ENCODE peak calls at places on chromosomes 7 and 10, in nine cellular contexts. V is esophagus muscularis mucosa, M is dorsolateral prefrontal cortex, Z is Peyer's patch, A is stomach, U is OCI-LY7, T is neural crest cell, I is endodermal cell, B is HepG2. S is an unnamed sample.

GRCh38 chr10:70890917-70891431 is 2.6 kb upstream of the PCBD1 start:
- DNase-seq in B (peak; percentile 75), T (no peak), U (no peak), A (peak; percentile 64), V (no peak), M (peak; percentile 76), I (peak; percentile 80), Z (no peak), S (no peak)

GRCh38 chr7:11698273-11698930 is 133.6 kb downstream of the THSD7A start:
- DNase-seq in U (no peak), B (no peak), M (no peak), T (no peak), Z (no peak), A (no peak), V (no peak), I (no peak), S (no peak)

GRCh38 chr7:141455686-141456085 is 95.5 kb upstream of the AGK start:
- DNase-seq in B (no peak), I (peak; percentile 17), Z (no peak), M (no peak), A (no peak), T (no peak), V (no peak), U (no peak), S (no peak)

GRCh38 chr10:3217301-3217700 is 44.7 kb upstream of the PITRM1 start:
- DNase-seq in M (no peak), Z (no peak), I (no peak), B (no peak), T (no peak), V (no peak), A (no peak), U (no peak), S (no peak)

GRCh38 chr10:106614293-106614692 is 550.2 kb downstream of the SORCS1 start:
- DNase-seq in I (no peak), B (no peak), A (no peak), T (no peak), Z (no peak), V (no peak), M (no peak), U (no peak), S (no peak)

GRCh38 chr10:89029785-89030437 is 39.3 kb downstream of the FAS start:
- DNase-seq in I (peak; percentile 83), V (no peak), T (peak; percentile 67), M (peak; percentile 71), U (peak; percentile 77), B (peak; percentile 53), A (peak; percentile 72), Z (peak; percentile 64), S (peak; percentile 22)

GRCh38 chr7:153381275-153382119 is 621.9 kb downstream of the ACTR3B start:
- DNase-seq in I (peak; percentile 89), T (no peak), A (peak; percentile 36), Z (no peak), U (peak; percentile 36), V (peak; percentile 89), M (no peak), B (peak; percentile 28), S (no peak)

GRCh38 chr7:98250789-98251188 is 1.2 kb downstream of the TECPR1 start:
- DNase-seq in Z (peak; percentile 51), A (no peak), U (peak; percentile 78), B (no peak), M (no peak), V (no peak), I (no peak), T (no peak), S (no peak)

GRCh38 chr10:44723654-44724053 is 187.5 kb upstream of the TMEM72 start:
- DNase-seq in U (no peak), M (no peak), T (no peak), I (no peak), Z (no peak), A (no peak), V (no peak), B (no peak), S (no peak)

GRCh38 chr10:131810036-131810804 is 90.6 kb upstream of the PPP2R2D start:
- DNase-seq in T (no peak), V (no peak), B (no peak), U (no peak), Z (no peak), M (peak; percentile 20), A (peak; percentile 13), I (peak; percentile 51), S (no peak)

GRCh38 chr10:79313911-79314439 is 33.3 kb upstream of the PPIF start:
- DNase-seq in U (no peak), B (no peak), T (no peak), V (no peak), A (no peak), Z (no peak), M (no peak), I (no peak), S (no peak)

GRCh38 chr10:103547391-103547946 is 54.0 kb downstream of the NEURL1 start:
- DNase-seq in I (peak; percentile 46), M (no peak), Z (no peak), V (no peak), U (no peak), A (peak; percentile 24), T (no peak), B (no peak), S (no peak)

GRCh38 chr10:99714446-99714845 is 17.5 kb downstream of the COX15 start:
- DNase-seq in Z (no peak), B (no peak), T (no peak), M (no peak), I (no peak), A (no peak), V (no peak), U (no peak), S (no peak)

GRCh38 chr10:99711129-99711719 is 20.7 kb downstream of the COX15 start:
- DNase-seq in A (peak; percentile 29), M (no peak), I (peak; percentile 58), Z (no peak), B (peak; percentile 51), U (peak; percentile 62), T (no peak), V (no peak), S (no peak)

GRCh38 chr10:99708428-99709010 is 23.4 kb downstream of the COX15 start:
- DNase-seq in B (no peak), A (no peak), Z (no peak), T (no peak), M (no peak), U (no peak), V (no peak), I (no peak), S (no peak)

GRCh38 chr10:99709480-99710229 is 22.3 kb downstream of the COX15 start:
- DNase-seq in V (no peak), T (no peak), A (no peak), U (no peak), I (peak; percentile 57), Z (no peak), B (no peak), M (no peak), S (no peak)
- TF ChIP-seq CTCF in V (no peak), T (no peak), A (no peak), U (no peak), I (no peak), Z (no peak), B (no peak), M (no peak), S (no peak)

DNA sequence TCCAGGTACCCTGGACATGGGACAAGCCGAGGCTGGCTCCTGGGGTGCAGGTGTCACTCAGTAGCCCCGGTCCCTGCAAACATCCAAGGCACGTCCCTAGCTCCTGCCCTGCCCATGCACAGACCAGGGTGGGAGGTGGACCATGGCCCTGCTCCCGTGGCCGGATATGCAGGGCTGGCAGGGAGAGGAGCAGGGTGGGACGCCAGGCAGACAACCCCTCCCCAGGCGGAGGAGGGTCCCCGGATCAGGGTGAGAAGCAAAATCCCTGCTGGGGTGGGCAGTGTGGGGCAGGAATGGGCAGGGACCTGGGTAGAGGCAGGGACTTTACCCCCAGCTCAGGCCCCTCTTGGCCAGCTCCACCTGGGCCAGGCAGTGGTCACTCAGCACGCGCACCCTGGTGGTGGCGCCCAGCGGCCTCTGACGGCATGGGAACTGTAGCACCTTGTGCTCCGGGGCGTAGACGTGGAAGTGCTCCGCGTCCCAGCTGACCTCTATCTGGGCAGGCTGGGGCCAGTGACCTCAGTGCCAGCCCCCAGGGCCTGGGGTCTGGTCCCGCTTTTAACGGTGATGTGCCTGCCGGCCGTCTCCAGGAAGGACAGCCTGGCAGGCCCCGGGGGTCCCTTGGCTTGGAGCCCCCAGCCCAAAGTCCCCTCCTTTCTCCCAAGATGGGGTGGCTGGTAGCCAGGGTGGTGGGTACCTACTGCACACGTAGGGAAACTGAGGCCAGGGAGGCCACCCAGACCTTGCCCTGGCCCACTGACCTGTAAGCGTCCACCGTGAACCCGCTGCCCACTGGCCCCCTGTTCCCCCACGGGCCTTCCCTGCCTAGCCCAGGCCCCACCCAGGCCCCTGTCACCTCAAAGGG is 1.2 kb downstream of the GRIFIN start:
- DNase-seq in I (peak; percentile 73), A (no peak), M (no peak), V (no peak), U (no peak), Z (no peak), T (no peak), B (peak; percentile 29), S (no peak)
- TF ChIP-seq CTCF in I (peak; percentile 57), A (no peak), M (no peak), V (no peak), U (no peak), Z (no peak), T (no peak), B (peak; percentile 80), S (no peak)

GRCh38 chr10:14385591-14386201 is 55.0 kb upstream of the FRMD4A start:
- DNase-seq in I (no peak), Z (no peak), T (no peak), M (no peak), B (no peak), V (no peak), U (no peak), A (no peak), S (no peak)
- TF ChIP-seq CTCF in I (no peak), Z (no peak), T (no peak), M (no peak), B (no peak), V (no peak), U (peak; percentile 52), A (no peak), S (no peak)

GRCh38 chr7:49244543-49244942 is 320.2 kb downstream of the CDC14C start:
- DNase-seq in U (no peak), B (no peak), A (no peak), T (no peak), I (peak; percentile 83), Z (no peak), V (no peak), M (no peak), S (no peak)

GRCh38 chr7:49245062-49245461 is 320.7 kb downstream of the CDC14C start:
- DNase-seq in A (no peak), U (no peak), V (no peak), Z (no peak), T (no peak), M (no peak), B (no peak), I (peak; percentile 54), S (no peak)

GRCh38 chr7:49247759-49248158 is 323.4 kb downstream of the CDC14C start:
- DNase-seq in B (no peak), Z (no peak), A (no peak), V (no peak), M (no peak), I (no peak), U (no peak), T (no peak), S (no peak)

DNA sequence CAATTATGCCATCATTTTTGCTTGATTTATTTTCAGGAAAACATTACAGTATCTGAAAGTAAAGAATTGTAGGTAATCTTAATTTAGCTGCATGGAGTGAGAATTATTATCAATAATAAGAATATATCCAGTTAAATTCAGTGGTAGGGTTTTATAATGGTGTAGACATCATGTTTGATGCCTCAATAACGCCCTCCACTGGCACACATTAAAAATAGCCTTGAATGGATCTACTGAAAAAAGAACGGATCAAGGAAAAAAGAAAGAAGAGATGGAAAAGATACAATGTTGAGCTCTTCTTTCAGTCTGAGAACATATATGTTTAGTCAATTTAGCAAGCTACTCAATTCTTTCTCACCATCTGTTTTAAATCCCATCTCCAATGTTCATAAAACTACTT is 319.2 kb downstream of the CDC14C start:
- DNase-seq in Z (no peak), U (no peak), A (no peak), B (no peak), V (no peak), T (no peak), M (no peak), I (no peak), S (no peak)
- TF ChIP-seq CTCF in Z (no peak), U (peak; percentile 65), A (no peak), B (no peak), V (no peak), T (peak; percentile 21), M (no peak), I (peak; percentile 84), S (no peak)